ENCODE peak calls at places on chromosomes 2 and 18, in nine cellular contexts. D is lower lobe of right lung; R is hepatocyte; N is HL-60; M is pancreas; W is GM23338; J is AG04450; C is CD8-positive, alpha-beta memory T cell; Q is AG09309. Z is an unnamed sample.

GRCh38 chr2:152611458-152612231 is 105.6 kb downstream of the PRPF40A start:
- DNase-seq in Q (peak), D (no peak), R (peak), N (peak), C (no peak), W (no peak), J (peak), M (no peak), Z (no peak)

GRCh38 chr18:49020621-49021021 is 69.9 kb upstream of the SMAD7 start:
- DNase-seq in N (no peak), M (peak), Q (no peak), C (no peak), R (peak), W (no peak), J (no peak), D (no peak), Z (peak)

GRCh38 chr2:30249354-30249753 is 18.0 kb downstream of the LBH start:
- DNase-seq in D (no peak), Q (no peak), J (no peak), C (no peak), W (no peak), M (no peak), R (no peak), N (no peak), Z (no peak)

GRCh38 chr18:13332874-13333273 is 114.3 kb downstream of the LDLRAD4 start:
- DNase-seq in N (no peak), C (no peak), R (no peak), J (no peak), W (no peak), M (no peak), Q (no peak), D (no peak), Z (no peak)

GRCh38 chr2:120761164-120761861 is 25.6 kb downstream of the GLI2 start:
- DNase-seq in D (peak), N (no peak), M (no peak), C (no peak), R (no peak), J (no peak), W (no peak), Q (no peak), Z (no peak)

GRCh38 chr2:231037202-231037730 is at the start of gene C2orf72:
- DNase-seq in Q (no peak), N (no peak), R (peak), D (no peak), C (no peak), J (no peak), W (peak), M (no peak), Z (peak)

GRCh38 chr2:173043466-173043865 is 32.2 kb upstream of the MAP3K20 start:
- DNase-seq in M (no peak), R (no peak), N (peak), C (no peak), Q (no peak), W (no peak), J (no peak), D (peak), Z (no peak)

GRCh38 chr2:135456835-135457234 is 74.2 kb downstream of the ZRANB3 start:
- DNase-seq in W (no peak), C (no peak), M (no peak), N (no peak), Q (no peak), J (no peak), D (no peak), R (no peak), Z (no peak)

GRCh38 chr2:85287721-85288120 is 40.1 kb downstream of the TGOLN2 start:
- DNase-seq in Q (no peak), W (no peak), C (no peak), D (no peak), J (no peak), M (no peak), R (no peak), N (no peak), Z (no peak)

GRCh38 chr2:122167561-122167960 is 412.1 kb downstream of the TSN start:
- DNase-seq in R (no peak), D (no peak), Q (no peak), J (no peak), C (no peak), M (no peak), N (no peak), W (no peak), Z (no peak)

GRCh38 chr18:33201509-33201926 is 239.0 kb downstream of the CCDC178 start:
- DNase-seq in Q (no peak), N (no peak), M (no peak), D (no peak), C (no peak), W (peak), J (no peak), R (peak), Z (peak)

GRCh38 chr2:75403991-75404428 is 156.7 kb downstream of the EVA1A start:
- DNase-seq in W (peak), D (no peak), M (no peak), R (peak), J (peak), C (peak), Q (peak), N (no peak), Z (peak)

GRCh38 chr2:188434018-188434417 is 142.3 kb downstream of the GULP1 start:
- DNase-seq in N (no peak), C (no peak), M (no peak), R (no peak), Q (no peak), J (no peak), W (no peak), D (no peak), Z (no peak)

GRCh38 chr2:118431188-118431562 is 342.9 kb downstream of the INSIG2 start:
- DNase-seq in D (no peak), W (peak), J (no peak), Q (no peak), N (no peak), C (no peak), M (no peak), R (no peak), Z (peak)

DNA sequence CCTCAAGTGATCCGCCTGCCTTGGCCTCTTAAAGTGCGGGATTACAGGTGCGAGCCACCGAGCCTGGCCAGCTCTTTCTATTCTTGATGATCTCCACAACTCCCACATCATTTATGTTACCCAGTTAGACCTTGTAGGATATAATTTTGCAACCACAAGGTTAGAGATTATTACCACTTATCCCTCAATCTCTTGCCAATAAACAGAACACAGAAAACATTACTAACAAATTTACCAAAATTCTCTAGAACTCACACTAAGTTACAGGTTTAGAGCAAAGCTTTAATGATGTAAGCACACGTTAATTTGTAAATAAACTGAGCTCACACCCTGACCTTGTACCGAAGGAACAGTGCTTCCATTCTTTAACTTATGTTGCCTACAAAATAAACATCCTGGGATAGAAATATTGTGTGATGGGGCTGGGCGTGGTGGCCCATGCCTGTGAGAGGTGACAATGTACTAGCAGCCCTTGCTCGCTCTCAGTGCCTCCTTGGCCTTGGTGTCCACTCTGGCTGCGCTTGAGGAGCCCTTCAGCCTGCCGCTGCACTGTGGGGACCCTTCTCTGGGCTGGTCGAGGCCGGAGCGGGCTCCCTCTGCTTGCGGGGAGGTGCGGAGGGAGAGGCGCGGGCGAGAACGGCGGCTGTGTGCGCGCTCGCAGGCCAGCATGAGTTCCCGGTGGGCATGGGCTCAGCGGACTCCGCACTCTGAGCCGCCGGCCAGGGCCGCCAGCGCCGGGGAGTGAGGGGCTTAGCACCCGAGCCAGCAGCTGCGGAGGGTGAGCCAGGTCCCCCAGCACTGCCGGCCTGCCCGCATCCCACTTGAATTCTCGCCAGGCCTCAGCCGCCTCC is 42.1 kb upstream of the ITSN2 start:
- DNase-seq in Q (no peak), W (no peak), J (no peak), C (no peak), N (no peak), M (peak), R (no peak), D (no peak), Z (no peak)
- H3K4me3 ChIP-seq in Q (no peak), W (no peak), J (peak), C (no peak), N (no peak), M (peak), R (no peak), D (peak), Z (no peak)

GRCh38 chr2:222833410-222833809 is 27.4 kb upstream of the ACSL3 start:
- DNase-seq in R (no peak), M (no peak), W (no peak), C (no peak), J (no peak), D (no peak), N (no peak), Q (no peak), Z (no peak)

GRCh38 chr2:222835142-222835822 is 25.6 kb upstream of the ACSL3 start:
- DNase-seq in M (no peak), J (no peak), R (peak), W (no peak), N (no peak), C (no peak), D (no peak), Q (no peak), Z (no peak)

GRCh38 chr2:222835823-222836151 is 25.0 kb upstream of the ACSL3 start:
- DNase-seq in N (no peak), M (no peak), C (no peak), R (no peak), J (no peak), Q (no peak), W (no peak), D (no peak), Z (no peak)

GRCh38 chr2:222840060-222840802 is 20.6 kb upstream of the ACSL3 start:
- DNase-seq in J (no peak), D (no peak), R (no peak), M (no peak), W (no peak), C (no peak), N (no peak), Q (no peak), Z (no peak)

DNA sequence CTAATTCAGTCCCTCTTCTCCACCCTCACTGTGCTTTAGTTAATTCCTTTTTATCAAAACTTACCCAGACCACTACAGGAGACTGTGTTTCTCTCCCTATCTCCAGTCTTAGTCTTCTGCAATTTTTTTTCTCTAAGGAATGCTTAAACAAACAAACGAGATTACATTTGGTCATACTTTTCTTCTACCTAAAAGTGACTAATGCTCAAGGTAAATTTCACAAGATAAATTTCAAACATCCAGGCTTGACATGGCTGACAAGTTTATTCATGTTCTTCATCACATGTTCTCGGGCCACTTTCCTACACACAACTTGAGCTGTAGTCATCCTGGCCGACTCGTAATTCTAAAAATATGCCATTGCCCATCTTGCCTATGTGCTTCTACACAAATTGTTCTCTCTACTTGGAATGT is 23.2 kb upstream of the ACSL3 start:
- DNase-seq in D (no peak), N (no peak), R (peak), C (no peak), W (no peak), M (no peak), J (no peak), Q (no peak), Z (no peak)
- H3K4me3 ChIP-seq in D (no peak), N (no peak), R (no peak), C (no peak), W (no peak), M (no peak), J (no peak), Q (no peak), Z (no peak)

GRCh38 chr18:7579176-7579922 is 12.2 kb downstream of the PTPRM start:
- DNase-seq in M (no peak), J (no peak), N (no peak), C (no peak), Q (no peak), R (no peak), D (no peak), W (no peak), Z (no peak)

GRCh38 chr18:7575465-7576026 is 8.4 kb downstream of the PTPRM start:
- DNase-seq in C (no peak), J (no peak), Q (no peak), M (no peak), W (no peak), D (no peak), R (no peak), N (no peak), Z (no peak)

GRCh38 chr18:7579923-7580542 is 12.9 kb downstream of the PTPRM start:
- DNase-seq in W (no peak), M (no peak), D (no peak), Q (no peak), C (no peak), N (no peak), J (no peak), R (no peak), Z (no peak)

GRCh38 chr18:7577706-7578105 is 10.6 kb downstream of the PTPRM start:
- DNase-seq in J (no peak), W (peak), M (no peak), D (no peak), Q (no peak), R (no peak), N (no peak), C (no peak), Z (peak)

GRCh38 chr18:7576685-7577084 is 9.6 kb downstream of the PTPRM start:
- DNase-seq in J (no peak), M (no peak), N (no peak), C (no peak), W (no peak), Q (no peak), R (no peak), D (no peak), Z (no peak)
- H3K4me3 ChIP-seq in J (no peak), M (no peak), N (no peak), C (no peak), W (no peak), Q (no peak), R (no peak), D (no peak), Z (no peak)

DNA sequence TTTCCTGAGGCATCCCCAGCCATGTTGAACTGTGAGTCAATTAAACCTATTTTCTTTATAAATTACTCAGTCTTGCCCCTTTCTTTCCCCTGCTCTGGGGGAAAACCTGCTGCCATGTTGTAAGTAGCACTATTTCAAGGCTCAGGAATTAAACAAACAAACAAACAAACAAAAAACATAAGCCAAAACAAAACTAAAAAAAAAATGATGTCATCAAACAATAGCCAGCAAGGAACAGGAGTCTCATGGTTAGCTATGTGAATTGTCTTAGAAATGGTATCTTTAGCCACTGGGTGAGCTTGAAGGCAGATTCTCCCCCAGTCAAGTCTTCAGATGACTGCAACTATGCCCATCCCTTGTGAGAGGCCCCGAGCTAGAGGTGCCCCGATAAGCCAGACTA is 823.4 kb upstream of the ZEB2 start:
- DNase-seq in D (no peak), M (no peak), Q (no peak), N (no peak), W (no peak), R (no peak), J (no peak), C (no peak), Z (no peak)
- H3K4me3 ChIP-seq in D (no peak), M (no peak), Q (no peak), N (no peak), W (no peak), R (no peak), J (no peak), C (no peak), Z (no peak)

DNA sequence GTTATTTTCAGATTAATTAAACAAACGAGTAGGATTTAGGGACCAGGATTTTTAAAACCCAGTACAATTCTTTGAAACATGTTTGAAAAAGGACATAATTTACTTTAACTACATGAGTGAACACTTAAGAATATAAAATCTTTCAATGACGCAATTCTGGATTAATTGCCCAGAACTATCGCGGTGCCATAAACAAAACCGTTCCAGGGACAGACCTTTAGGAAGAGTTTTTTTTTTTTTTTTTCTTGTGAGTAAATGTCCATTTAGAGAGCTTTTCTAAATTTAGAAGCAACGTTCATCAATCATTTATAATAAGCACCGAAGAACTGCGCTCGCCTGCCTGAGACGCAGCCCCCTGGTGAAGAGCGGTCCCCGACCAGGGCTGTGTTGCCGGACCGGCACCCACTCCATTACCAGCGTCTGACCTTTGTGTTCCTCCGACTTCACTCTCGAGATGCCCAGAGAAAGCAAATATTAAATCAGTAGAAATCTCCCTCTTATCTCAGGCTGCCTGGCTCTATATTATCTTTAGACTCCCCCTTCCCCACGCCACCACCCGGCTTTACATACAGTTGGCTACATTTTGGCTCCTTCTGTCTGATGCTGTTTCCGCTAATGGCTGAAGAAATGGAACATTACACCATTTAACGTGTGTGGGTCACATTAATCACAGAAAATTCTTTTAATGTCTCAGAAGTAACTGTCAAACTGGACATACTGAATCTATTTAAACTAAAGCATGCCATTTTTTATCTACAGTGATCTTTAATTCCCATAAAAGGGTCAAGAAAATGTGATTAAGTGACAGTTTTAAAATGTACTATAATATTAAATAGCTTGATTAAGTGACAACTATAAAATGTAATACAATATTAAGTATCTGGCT is 364.0 kb upstream of the MEIS1 start:
- DNase-seq in Q (no peak), N (no peak), J (no peak), D (no peak), M (no peak), C (no peak), W (no peak), R (no peak), Z (no peak)
- H3K4me3 ChIP-seq in Q (no peak), N (no peak), J (no peak), D (no peak), M (no peak), C (no peak), W (no peak), R (no peak), Z (no peak)